ENCODE peak calls at places on chromosomes 6 and 20, in five cellular contexts. One of them, this sample, is unnamed. For H3K4me1, the result is how much of the 10 kb centered on the place peaks cover.

GRCh38 chr6:32558426-32559057 is 28.5 kb upstream of the HLA-DRB5 start:
- DNase-seq in K562: no peak
- DNase-seq in GM12878: no peak
- DNase-seq in HepG2: no peak
- DNase-seq in A549: no peak
- DNase-seq in this sample: no peak

GRCh38 chr6:146868671-146869209 is 270.0 kb downstream of the ADGB start:
- DNase-seq in A549: no peak
- DNase-seq in GM12878: no peak
- DNase-seq in HepG2: no peak
- DNase-seq in K562: no peak
- DNase-seq in this sample: no peak

GRCh38 chr6:11251553-11252358 is 19.3 kb upstream of the NEDD9 start:
- DNase-seq in HepG2: peak
- DNase-seq in A549: no peak
- DNase-seq in K562: no peak
- DNase-seq in GM12878: no peak
- DNase-seq in this sample: peak

GRCh38 chr6:30879684-30880427 is 4.5 kb upstream of the DDR1 start:
- DNase-seq in GM12878: no peak
- DNase-seq in A549: no peak
- DNase-seq in K562: peak
- DNase-seq in HepG2: no peak
- DNase-seq in this sample: peak

GRCh38 chr20:19577692-19578091 is 180.4 kb upstream of the RIN2 start:
- DNase-seq in GM12878: no peak
- DNase-seq in K562: no peak
- DNase-seq in A549: no peak
- DNase-seq in HepG2: no peak
- DNase-seq in this sample: no peak

GRCh38 chr20:50292324-50293243 is 102.0 kb downstream of the CEBPB start:
- DNase-seq in K562: peak
- DNase-seq in GM12878: no peak
- DNase-seq in A549: peak
- DNase-seq in HepG2: peak
- DNase-seq in this sample: no peak

GRCh38 chr6:71333700-71334099 is 45.1 kb downstream of the OGFRL1 start:
- DNase-seq in K562: no peak
- DNase-seq in HepG2: no peak
- DNase-seq in A549: peak
- DNase-seq in GM12878: no peak
- DNase-seq in this sample: no peak

GRCh38 chr20:7347409-7347808 is 579.9 kb downstream of the BMP2 start:
- DNase-seq in HepG2: no peak
- DNase-seq in A549: no peak
- DNase-seq in K562: no peak
- DNase-seq in GM12878: no peak
- DNase-seq in this sample: no peak

GRCh38 chr6:95091823-95092436 is 485.4 kb upstream of the MANEA start:
- DNase-seq in A549: peak
- DNase-seq in K562: peak
- DNase-seq in HepG2: peak
- DNase-seq in GM12878: no peak
- DNase-seq in this sample: peak

DNA sequence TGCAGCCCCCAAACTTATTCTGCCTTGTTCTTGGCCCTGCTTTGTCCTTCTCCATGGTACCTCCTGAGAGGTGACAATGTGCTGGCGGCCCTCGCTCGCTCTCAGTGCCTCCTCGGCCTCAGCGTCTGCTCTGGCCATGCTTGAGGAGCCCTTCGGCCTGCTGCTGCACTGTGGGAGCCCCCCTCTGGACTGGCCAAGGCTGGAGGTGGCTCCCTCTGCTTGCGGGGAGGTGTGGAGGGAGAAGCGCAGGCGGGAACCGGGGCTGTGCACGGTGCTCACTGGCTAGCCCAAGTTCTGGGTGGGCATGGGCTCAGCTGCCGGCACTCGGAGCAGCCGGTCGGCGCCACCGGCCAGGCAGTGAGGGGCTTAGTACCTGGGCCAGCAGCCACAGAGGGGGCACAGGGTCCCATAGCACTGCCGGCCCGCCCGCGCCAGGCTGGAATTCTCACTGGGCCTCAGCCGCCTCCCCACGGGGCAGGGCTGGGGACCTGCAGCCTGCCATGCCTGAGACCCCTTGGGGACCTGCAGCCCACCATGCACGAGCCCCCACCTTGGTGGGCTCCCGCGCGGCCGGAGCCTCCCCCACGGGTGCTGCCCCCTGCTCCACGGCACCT is 55.9 kb upstream of the RALGAPA2 start:
- DNase-seq in HepG2: no peak
- DNase-seq in GM12878: no peak
- DNase-seq in K562: no peak
- DNase-seq in A549: no peak
- DNase-seq in this sample: no peak
- TF ChIP-seq SMC3 in HepG2: no peak
- TF ChIP-seq SMC3 in GM12878: no peak
- TF ChIP-seq SMC3 in K562: no peak
- TF ChIP-seq SMC3 in A549: no peak
- TF ChIP-seq SMC3 in this sample: no peak

GRCh38 chr20:3631534-3631933 is 31.7 kb downstream of the GFRA4 start:
- DNase-seq in A549: no peak
- DNase-seq in HepG2: no peak
- DNase-seq in K562: no peak
- DNase-seq in GM12878: no peak
- DNase-seq in this sample: no peak
- TF ChIP-seq CHD2 in A549: no peak
- TF ChIP-seq CHD2 in HepG2: no peak
- TF ChIP-seq CHD2 in K562: no peak
- TF ChIP-seq CHD2 in GM12878: no peak
- TF ChIP-seq CHD2 in this sample: no peak

GRCh38 chr6:157538163-157538562 is 157.2 kb downstream of the ZDHHC14 start:
- DNase-seq in GM12878: no peak
- DNase-seq in A549: no peak
- DNase-seq in K562: no peak
- DNase-seq in HepG2: no peak
- DNase-seq in this sample: no peak

GRCh38 chr6:157539900-157540752 is 159.1 kb downstream of the ZDHHC14 start:
- DNase-seq in K562: no peak
- DNase-seq in HepG2: peak
- DNase-seq in A549: no peak
- DNase-seq in GM12878: no peak
- DNase-seq in this sample: no peak

GRCh38 chr6:157539421-157539822 is 158.4 kb downstream of the ZDHHC14 start:
- DNase-seq in HepG2: no peak
- DNase-seq in A549: no peak
- DNase-seq in K562: no peak
- DNase-seq in GM12878: no peak
- DNase-seq in this sample: no peak

GRCh38 chr6:157537518-157537917 is 156.5 kb downstream of the ZDHHC14 start:
- DNase-seq in HepG2: no peak
- DNase-seq in GM12878: no peak
- DNase-seq in A549: no peak
- DNase-seq in K562: no peak
- DNase-seq in this sample: no peak

DNA sequence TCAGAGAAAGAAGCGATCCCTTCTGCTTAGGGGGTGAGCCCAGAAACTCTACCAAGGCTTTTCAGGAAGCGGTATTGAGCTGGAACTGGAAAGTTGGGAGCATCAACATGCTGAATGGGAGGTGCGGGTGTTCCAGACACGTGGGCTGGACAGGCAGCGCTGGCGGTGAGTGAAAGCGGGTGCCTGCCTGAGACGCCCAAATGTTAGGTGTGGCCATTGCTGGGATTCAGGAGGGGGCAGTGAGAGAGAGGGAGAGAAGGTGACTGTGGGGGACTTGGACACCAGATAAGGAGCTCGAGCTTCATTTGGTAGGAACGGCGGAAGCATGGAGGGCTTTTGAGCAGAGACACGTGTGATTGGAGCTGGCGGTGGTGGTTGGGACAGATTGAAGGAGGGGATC is 157.7 kb downstream of the ZDHHC14 start:
- DNase-seq in A549: no peak
- DNase-seq in HepG2: no peak
- DNase-seq in GM12878: no peak
- DNase-seq in K562: no peak
- DNase-seq in this sample: no peak
- H3K4me1 ChIP-seq in A549: under half
- H3K4me1 ChIP-seq in HepG2: half or more
- H3K4me1 ChIP-seq in GM12878: under half
- H3K4me1 ChIP-seq in K562: under half
- H3K4me1 ChIP-seq in this sample: under half

DNA sequence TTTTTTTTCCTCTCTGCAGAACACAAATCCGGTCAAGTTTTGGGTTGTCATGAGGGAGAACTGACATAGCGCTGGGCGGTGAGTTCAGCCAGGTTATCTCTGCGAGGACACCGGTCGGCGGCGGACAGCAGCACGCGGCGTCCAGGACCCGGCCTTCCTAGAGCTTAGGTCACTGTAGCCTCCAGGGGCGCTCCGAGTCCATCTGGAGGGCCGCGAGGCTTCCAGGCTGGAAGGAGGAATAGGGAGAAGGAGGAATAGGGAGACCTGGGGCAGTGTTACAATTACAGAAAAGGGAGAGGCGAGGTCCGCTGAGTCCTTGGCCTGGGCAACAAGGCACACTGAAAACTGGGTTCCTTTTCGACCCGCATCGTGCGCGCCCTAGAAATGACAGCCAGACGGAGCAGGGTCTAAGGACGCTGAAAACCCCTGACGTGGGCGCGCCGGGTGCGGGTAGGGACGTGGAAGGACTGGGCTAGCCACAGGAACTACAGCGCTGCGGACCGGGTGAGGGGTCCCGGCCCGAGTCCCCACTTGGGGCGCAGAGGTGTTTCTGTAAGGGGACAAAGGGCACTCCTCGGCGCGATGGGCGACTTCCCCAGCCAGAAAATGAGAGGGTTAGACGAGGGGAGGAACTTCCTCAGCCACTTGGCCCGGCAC is 536 bp upstream of the FNDC1 start:
- DNase-seq in HepG2: peak
- DNase-seq in K562: peak
- DNase-seq in A549: peak
- DNase-seq in GM12878: no peak
- DNase-seq in this sample: peak
- TF ChIP-seq SMC3 in HepG2: no peak
- TF ChIP-seq SMC3 in K562: no peak
- TF ChIP-seq SMC3 in A549: no peak
- TF ChIP-seq SMC3 in GM12878: no peak
- TF ChIP-seq SMC3 in this sample: no peak

GRCh38 chr6:44180886-44181285 is 22.3 kb downstream of the CAPN11 start:
- DNase-seq in GM12878: no peak
- DNase-seq in K562: no peak
- DNase-seq in A549: no peak
- DNase-seq in HepG2: no peak
- DNase-seq in this sample: no peak
- TF ChIP-seq CHD2 in GM12878: no peak
- TF ChIP-seq CHD2 in K562: no peak
- TF ChIP-seq CHD2 in A549: no peak
- TF ChIP-seq CHD2 in HepG2: no peak
- TF ChIP-seq CHD2 in this sample: no peak

This sample was measured in SK-N-SH.